ENCODE peak calls at places on chromosomes 5 and 9, in nine cellular contexts. One of them, this sample, is unnamed.

GRCh38 chr5:58871648-58872242 is 288.9 kb downstream of the RAB3C start:
- DNase-seq in CD8-positive, alpha-beta memory T cell: peak
- DNase-seq in iPS-NIHi11: peak
- DNase-seq in head of caudate nucleus: no peak
- DNase-seq in retina: no peak
- DNase-seq in NCI-H1092: peak
- DNase-seq in activated CD8-positive, alpha-beta memory T cell treated with anti-CD3 and anti-CD28 coated beads for 1 hour: no peak
- DNase-seq in heart right ventricle: no peak
- DNase-seq in B cell: no peak
- DNase-seq in this sample: peak

GRCh38 chr5:177473461-177473991 is at the start of gene DBN1:
- DNase-seq in CD8-positive, alpha-beta memory T cell: no peak
- DNase-seq in iPS-NIHi11: peak
- DNase-seq in head of caudate nucleus: no peak
- DNase-seq in retina: peak
- DNase-seq in NCI-H1092: no peak
- DNase-seq in activated CD8-positive, alpha-beta memory T cell treated with anti-CD3 and anti-CD28 coated beads for 1 hour: no peak
- DNase-seq in heart right ventricle: peak
- DNase-seq in B cell: no peak
- DNase-seq in this sample: peak

GRCh38 chr5:113487411-113487778 is 858 bp downstream of the MCC start:
- DNase-seq in CD8-positive, alpha-beta memory T cell: no peak
- DNase-seq in iPS-NIHi11: peak
- DNase-seq in head of caudate nucleus: no peak
- DNase-seq in retina: no peak
- DNase-seq in NCI-H1092: no peak
- DNase-seq in activated CD8-positive, alpha-beta memory T cell treated with anti-CD3 and anti-CD28 coated beads for 1 hour: no peak
- DNase-seq in heart right ventricle: no peak
- DNase-seq in B cell: no peak
- DNase-seq in this sample: peak

GRCh38 chr9:124615100-124615742 is 108.0 kb upstream of the NR5A1 start:
- DNase-seq in CD8-positive, alpha-beta memory T cell: no peak
- DNase-seq in iPS-NIHi11: no peak
- DNase-seq in head of caudate nucleus: no peak
- DNase-seq in retina: no peak
- DNase-seq in NCI-H1092: no peak
- DNase-seq in activated CD8-positive, alpha-beta memory T cell treated with anti-CD3 and anti-CD28 coated beads for 1 hour: no peak
- DNase-seq in heart right ventricle: no peak
- DNase-seq in B cell: no peak
- DNase-seq in this sample: no peak

GRCh38 chr5:102536323-102536928 is 37.6 kb upstream of the SLCO6A1 start:
- DNase-seq in CD8-positive, alpha-beta memory T cell: no peak
- DNase-seq in iPS-NIHi11: no peak
- DNase-seq in head of caudate nucleus: no peak
- DNase-seq in retina: no peak
- DNase-seq in NCI-H1092: no peak
- DNase-seq in activated CD8-positive, alpha-beta memory T cell treated with anti-CD3 and anti-CD28 coated beads for 1 hour: no peak
- DNase-seq in heart right ventricle: no peak
- DNase-seq in B cell: no peak
- DNase-seq in this sample: peak

GRCh38 chr9:134689320-134690181 is 47.9 kb downstream of the COL5A1 start:
- DNase-seq in CD8-positive, alpha-beta memory T cell: no peak
- DNase-seq in iPS-NIHi11: peak
- DNase-seq in head of caudate nucleus: peak
- DNase-seq in retina: peak
- DNase-seq in NCI-H1092: no peak
- DNase-seq in activated CD8-positive, alpha-beta memory T cell treated with anti-CD3 and anti-CD28 coated beads for 1 hour: no peak
- DNase-seq in heart right ventricle: peak
- DNase-seq in B cell: no peak
- DNase-seq in this sample: peak

GRCh38 chr9:24614070-24614469 is 68.4 kb upstream of the IZUMO3 start:
- DNase-seq in CD8-positive, alpha-beta memory T cell: no peak
- DNase-seq in iPS-NIHi11: peak
- DNase-seq in head of caudate nucleus: no peak
- DNase-seq in retina: no peak
- DNase-seq in NCI-H1092: no peak
- DNase-seq in activated CD8-positive, alpha-beta memory T cell treated with anti-CD3 and anti-CD28 coated beads for 1 hour: no peak
- DNase-seq in heart right ventricle: no peak
- DNase-seq in B cell: no peak
- DNase-seq in this sample: no peak

GRCh38 chr9:4883326-4883873 is 90.7 kb downstream of the RCL1 start:
- DNase-seq in CD8-positive, alpha-beta memory T cell: no peak
- DNase-seq in iPS-NIHi11: no peak
- DNase-seq in head of caudate nucleus: no peak
- DNase-seq in retina: no peak
- DNase-seq in NCI-H1092: no peak
- DNase-seq in activated CD8-positive, alpha-beta memory T cell treated with anti-CD3 and anti-CD28 coated beads for 1 hour: no peak
- DNase-seq in heart right ventricle: no peak
- DNase-seq in B cell: no peak
- DNase-seq in this sample: no peak

GRCh38 chr5:34869256-34869655 is 30.3 kb downstream of the TTC23L start:
- DNase-seq in CD8-positive, alpha-beta memory T cell: no peak
- DNase-seq in iPS-NIHi11: no peak
- DNase-seq in head of caudate nucleus: no peak
- DNase-seq in retina: peak
- DNase-seq in NCI-H1092: no peak
- DNase-seq in activated CD8-positive, alpha-beta memory T cell treated with anti-CD3 and anti-CD28 coated beads for 1 hour: no peak
- DNase-seq in heart right ventricle: no peak
- DNase-seq in B cell: no peak
- DNase-seq in this sample: no peak

GRCh38 chr9:14186096-14186495 is 127.8 kb downstream of the NFIB start:
- DNase-seq in CD8-positive, alpha-beta memory T cell: no peak
- DNase-seq in iPS-NIHi11: no peak
- DNase-seq in head of caudate nucleus: no peak
- DNase-seq in retina: no peak
- DNase-seq in NCI-H1092: no peak
- DNase-seq in activated CD8-positive, alpha-beta memory T cell treated with anti-CD3 and anti-CD28 coated beads for 1 hour: no peak
- DNase-seq in heart right ventricle: no peak
- DNase-seq in B cell: no peak
- DNase-seq in this sample: no peak

GRCh38 chr5:148352696-148353095 is 17.3 kb downstream of the SPINK9 start:
- DNase-seq in CD8-positive, alpha-beta memory T cell: no peak
- DNase-seq in iPS-NIHi11: no peak
- DNase-seq in head of caudate nucleus: no peak
- DNase-seq in retina: no peak
- DNase-seq in NCI-H1092: no peak
- DNase-seq in activated CD8-positive, alpha-beta memory T cell treated with anti-CD3 and anti-CD28 coated beads for 1 hour: no peak
- DNase-seq in heart right ventricle: no peak
- DNase-seq in B cell: no peak
- DNase-seq in this sample: no peak

GRCh38 chr9:120539951-120540350 is 40.0 kb downstream of the CDK5RAP2 start:
- DNase-seq in CD8-positive, alpha-beta memory T cell: no peak
- DNase-seq in iPS-NIHi11: no peak
- DNase-seq in head of caudate nucleus: no peak
- DNase-seq in retina: no peak
- DNase-seq in NCI-H1092: no peak
- DNase-seq in activated CD8-positive, alpha-beta memory T cell treated with anti-CD3 and anti-CD28 coated beads for 1 hour: no peak
- DNase-seq in heart right ventricle: no peak
- DNase-seq in B cell: no peak
- DNase-seq in this sample: no peak

GRCh38 chr9:78167356-78167755 is 68.5 kb upstream of the CEP78 start:
- DNase-seq in CD8-positive, alpha-beta memory T cell: no peak
- DNase-seq in iPS-NIHi11: peak
- DNase-seq in head of caudate nucleus: no peak
- DNase-seq in retina: no peak
- DNase-seq in NCI-H1092: no peak
- DNase-seq in activated CD8-positive, alpha-beta memory T cell treated with anti-CD3 and anti-CD28 coated beads for 1 hour: no peak
- DNase-seq in heart right ventricle: no peak
- DNase-seq in B cell: no peak
- DNase-seq in this sample: no peak

GRCh38 chr5:177366528-177367322 is 9.0 kb downstream of the RGS14 start:
- DNase-seq in CD8-positive, alpha-beta memory T cell: no peak
- DNase-seq in iPS-NIHi11: peak
- DNase-seq in head of caudate nucleus: peak
- DNase-seq in retina: peak
- DNase-seq in NCI-H1092: no peak
- DNase-seq in activated CD8-positive, alpha-beta memory T cell treated with anti-CD3 and anti-CD28 coated beads for 1 hour: no peak
- DNase-seq in heart right ventricle: peak
- DNase-seq in B cell: no peak
- DNase-seq in this sample: no peak

GRCh38 chr9:116175616-116176015 is 22.0 kb downstream of the PAPPA start:
- DNase-seq in CD8-positive, alpha-beta memory T cell: no peak
- DNase-seq in iPS-NIHi11: no peak
- DNase-seq in head of caudate nucleus: no peak
- DNase-seq in retina: no peak
- DNase-seq in NCI-H1092: no peak
- DNase-seq in activated CD8-positive, alpha-beta memory T cell treated with anti-CD3 and anti-CD28 coated beads for 1 hour: no peak
- DNase-seq in heart right ventricle: no peak
- DNase-seq in B cell: no peak
- DNase-seq in this sample: peak

GRCh38 chr9:4297795-4298254 is 2.0 kb downstream of the GLIS3 start:
- DNase-seq in CD8-positive, alpha-beta memory T cell: peak
- DNase-seq in iPS-NIHi11: peak
- DNase-seq in head of caudate nucleus: peak
- DNase-seq in retina: peak
- DNase-seq in NCI-H1092: peak
- DNase-seq in activated CD8-positive, alpha-beta memory T cell treated with anti-CD3 and anti-CD28 coated beads for 1 hour: no peak
- DNase-seq in heart right ventricle: peak
- DNase-seq in B cell: no peak
- DNase-seq in this sample: peak

GRCh38 chr9:127121628-127122175 is 733 bp downstream of the ANGPTL2 start:
- DNase-seq in CD8-positive, alpha-beta memory T cell: no peak
- DNase-seq in iPS-NIHi11: no peak
- DNase-seq in head of caudate nucleus: no peak
- DNase-seq in retina: no peak
- DNase-seq in NCI-H1092: no peak
- DNase-seq in activated CD8-positive, alpha-beta memory T cell treated with anti-CD3 and anti-CD28 coated beads for 1 hour: no peak
- DNase-seq in heart right ventricle: no peak
- DNase-seq in B cell: no peak
- DNase-seq in this sample: peak

GRCh38 chr9:126536131-126536530 is 77.6 kb upstream of the LMX1B start:
- DNase-seq in CD8-positive, alpha-beta memory T cell: no peak
- DNase-seq in iPS-NIHi11: no peak
- DNase-seq in head of caudate nucleus: no peak
- DNase-seq in retina: no peak
- DNase-seq in NCI-H1092: no peak
- DNase-seq in activated CD8-positive, alpha-beta memory T cell treated with anti-CD3 and anti-CD28 coated beads for 1 hour: no peak
- DNase-seq in heart right ventricle: no peak
- DNase-seq in B cell: no peak
- DNase-seq in this sample: no peak

GRCh38 chr9:91062281-91062680 is 260.7 kb downstream of the SYK start:
- DNase-seq in CD8-positive, alpha-beta memory T cell: no peak
- DNase-seq in iPS-NIHi11: no peak
- DNase-seq in head of caudate nucleus: no peak
- DNase-seq in retina: no peak
- DNase-seq in NCI-H1092: no peak
- DNase-seq in activated CD8-positive, alpha-beta memory T cell treated with anti-CD3 and anti-CD28 coated beads for 1 hour: no peak
- DNase-seq in heart right ventricle: no peak
- DNase-seq in B cell: no peak
- DNase-seq in this sample: no peak

GRCh38 chr5:32170303-32171170 is 3.6 kb downstream of the GOLPH3 start:
- DNase-seq in CD8-positive, alpha-beta memory T cell: no peak
- DNase-seq in iPS-NIHi11: no peak
- DNase-seq in head of caudate nucleus: no peak
- DNase-seq in retina: no peak
- DNase-seq in NCI-H1092: no peak
- DNase-seq in activated CD8-positive, alpha-beta memory T cell treated with anti-CD3 and anti-CD28 coated beads for 1 hour: no peak
- DNase-seq in heart right ventricle: no peak
- DNase-seq in B cell: no peak
- DNase-seq in this sample: no peak

GRCh38 chr5:123180178-123180577 is 91.1 kb downstream of the PRDM6 start:
- DNase-seq in CD8-positive, alpha-beta memory T cell: no peak
- DNase-seq in iPS-NIHi11: no peak
- DNase-seq in head of caudate nucleus: peak
- DNase-seq in retina: peak
- DNase-seq in NCI-H1092: no peak
- DNase-seq in activated CD8-positive, alpha-beta memory T cell treated with anti-CD3 and anti-CD28 coated beads for 1 hour: no peak
- DNase-seq in heart right ventricle: peak
- DNase-seq in B cell: no peak
- DNase-seq in this sample: no peak

GRCh38 chr5:181024245-181025029 is 15.6 kb upstream of the BTNL9 start:
- DNase-seq in CD8-positive, alpha-beta memory T cell: no peak
- DNase-seq in iPS-NIHi11: no peak
- DNase-seq in head of caudate nucleus: no peak
- DNase-seq in retina: no peak
- DNase-seq in NCI-H1092: no peak
- DNase-seq in activated CD8-positive, alpha-beta memory T cell treated with anti-CD3 and anti-CD28 coated beads for 1 hour: no peak
- DNase-seq in heart right ventricle: no peak
- DNase-seq in B cell: no peak
- DNase-seq in this sample: no peak

GRCh38 chr5:115423541-115423940 is 121.0 kb downstream of the FEM1C start:
- DNase-seq in CD8-positive, alpha-beta memory T cell: no peak
- DNase-seq in iPS-NIHi11: no peak
- DNase-seq in head of caudate nucleus: no peak
- DNase-seq in retina: no peak
- DNase-seq in NCI-H1092: no peak
- DNase-seq in activated CD8-positive, alpha-beta memory T cell treated with anti-CD3 and anti-CD28 coated beads for 1 hour: no peak
- DNase-seq in heart right ventricle: peak
- DNase-seq in B cell: no peak
- DNase-seq in this sample: peak

GRCh38 chr5:138918680-138919079 is 43.5 kb upstream of the LRRTM2 start:
- DNase-seq in CD8-positive, alpha-beta memory T cell: no peak
- DNase-seq in iPS-NIHi11: no peak
- DNase-seq in head of caudate nucleus: no peak
- DNase-seq in retina: no peak
- DNase-seq in NCI-H1092: no peak
- DNase-seq in activated CD8-positive, alpha-beta memory T cell treated with anti-CD3 and anti-CD28 coated beads for 1 hour: no peak
- DNase-seq in heart right ventricle: no peak
- DNase-seq in B cell: no peak
- DNase-seq in this sample: no peak

GRCh38 chr5:72187388-72188070 is 80.3 kb downstream of the MAP1B start:
- DNase-seq in CD8-positive, alpha-beta memory T cell: no peak
- DNase-seq in iPS-NIHi11: no peak
- DNase-seq in head of caudate nucleus: no peak
- DNase-seq in retina: no peak
- DNase-seq in NCI-H1092: no peak
- DNase-seq in activated CD8-positive, alpha-beta memory T cell treated with anti-CD3 and anti-CD28 coated beads for 1 hour: no peak
- DNase-seq in heart right ventricle: no peak
- DNase-seq in B cell: no peak
- DNase-seq in this sample: peak